ENCODE peak calls at places on chromosomes 4 and X, in five cellular contexts. X, N, C, M and Y are unnamed samples.

GRCh38 chr4:11455201-11455835 is 26.6 kb upstream of the HS3ST1 start:
- DNase-seq in X (no peak), N (no peak), C (no peak), M (no peak), Y (no peak)

GRCh38 chr4:169337510-169337909 is 66.8 kb upstream of the SH3RF1 start:
- DNase-seq in X (no peak), N (no peak), C (no peak), M (no peak), Y (no peak)

GRCh38 chrX:39112143-39112542 is 310.9 kb downstream of the MID1IP1 start:
- DNase-seq in X (no peak), N (no peak), C (no peak), M (no peak), Y (no peak)

GRCh38 chr4:10582966-10583365 is 101.6 kb downstream of the CLNK start:
- DNase-seq in X (no peak), N (no peak), C (no peak), M (no peak), Y (no peak)

GRCh38 chrX:154039577-154039976 is 19.9 kb upstream of the IRAK1 start:
- DNase-seq in X (no peak), N (no peak), C (no peak), M (no peak), Y (no peak)

GRCh38 chr4:108166038-108166437 is 2.7 kb downstream of the LEF1 start:
- DNase-seq in X (no peak), N (no peak), C (no peak), M (peak; percentile 47), Y (no peak)

GRCh38 chr4:687048-687974 is 1.6 kb downstream of the SLC49A3 start:
- DNase-seq in X (peak; percentile 94), N (no peak), C (peak; percentile 39), M (no peak), Y (no peak)

GRCh38 chr4:98658287-98659105 is at the start of gene TSPAN5:
- DNase-seq in X (peak; percentile 82), N (peak; percentile 67), C (peak; percentile 90), M (peak; percentile 81), Y (peak; percentile 76)

GRCh38 chr4:143207555-143207954 is 22.8 kb downstream of the USP38 start:
- DNase-seq in X (no peak), N (no peak), C (no peak), M (no peak), Y (no peak)

GRCh38 chr4:19577121-19577520 is 674.6 kb upstream of the SLIT2 start:
- DNase-seq in X (no peak), N (no peak), C (no peak), M (no peak), Y (no peak)

GRCh38 chrX:17687648-17688047 is 49.6 kb upstream of the SCML1 start:
- DNase-seq in X (no peak), N (no peak), C (no peak), M (no peak), Y (no peak)

GRCh38 chr4:153434190-153434589 is 32.0 kb upstream of the TMEM131L start:
- DNase-seq in X (no peak), N (no peak), C (no peak), M (no peak), Y (no peak)

GRCh38 chr4:48370260-48371134 is 29.2 kb downstream of the SLAIN2 start:
- DNase-seq in X (no peak), N (no peak), C (no peak), M (no peak), Y (no peak)

GRCh38 chr4:101818362-101818761 is 27.8 kb downstream of the BANK1 start:
- DNase-seq in X (no peak), N (no peak), C (no peak), M (no peak), Y (no peak)

GRCh38 chrX:17967888-17968287 is 106.8 kb upstream of the RAI2 start:
- DNase-seq in X (no peak), N (no peak), C (no peak), M (no peak), Y (no peak)

GRCh38 chrX:68480969-68481368 is 17.9 kb upstream of the YIPF6 start:
- DNase-seq in X (no peak), N (no peak), C (no peak), M (no peak), Y (no peak)